ENCODE peak calls at places on chromosomes 1 and 21, in eight cellular contexts. N is T-cell, I is hippocampal formation, X is cardiac fibroblast, T is breast epithelium, G is kidney tubule cell, H is ecto neural progenitor cell, C is NCI-H748 treated with DMSO at 0.1 percent for 48 hours. M is an unnamed sample.

GRCh38 chr1:150574260-150575071 is 4.9 kb downstream of the MCL1 start:
- DNase-seq in X (peak; percentile 68), I (no peak), T (no peak), N (no peak), H (no peak), G (no peak), C (no peak), M (no peak)

GRCh38 chr1:228046421-228047182 is 35.9 kb upstream of the ARF1 start:
- DNase-seq in C (no peak), G (no peak), X (no peak), N (no peak), I (no peak), T (no peak), H (no peak), M (no peak)

GRCh38 chr1:179164494-179164893 is 65.0 kb downstream of the ABL2 start:
- DNase-seq in G (peak; percentile 66), N (no peak), T (no peak), I (no peak), H (no peak), C (no peak), X (peak; percentile 59), M (no peak)

GRCh38 chr1:70966018-70966638 is 81.5 kb downstream of the PTGER3 start:
- DNase-seq in X (peak; percentile 2), I (no peak), G (peak; percentile 26), C (no peak), H (no peak), T (no peak), N (no peak), M (no peak)

GRCh38 chr1:197783510-197783948 is 8.2 kb upstream of the DENND1B start:
- DNase-seq in C (no peak), X (no peak), I (no peak), T (no peak), N (no peak), H (no peak), G (peak; percentile 77), M (no peak)

GRCh38 chr1:50108497-50109073 is at the start of gene ELAVL4:
- DNase-seq in G (no peak), N (no peak), H (no peak), X (no peak), T (no peak), C (peak; percentile 98), I (peak; percentile 35), M (peak; percentile 38)

GRCh38 chr1:199742547-199742946 is 285.0 kb upstream of the NR5A2 start:
- DNase-seq in C (no peak), N (no peak), H (no peak), T (no peak), X (peak; percentile 89), I (no peak), G (peak; percentile 79), M (no peak)

GRCh38 chr21:34335316-34335715 is 28.5 kb upstream of the KCNE2 start:
- DNase-seq in G (peak; percentile 16), H (no peak), X (no peak), C (peak; percentile 36), T (no peak), N (no peak), I (no peak), M (no peak)

GRCh38 chr1:11615109-11615508 is 39.1 kb downstream of the FBXO2 start:
- DNase-seq in T (no peak), G (no peak), N (no peak), H (no peak), I (no peak), X (no peak), C (no peak), M (no peak)

GRCh38 chr1:24683713-24684162 is 40.6 kb downstream of the SRRM1 start:
- DNase-seq in X (peak; percentile 92), H (no peak), C (no peak), I (no peak), G (peak; percentile 97), N (no peak), T (no peak), M (no peak)

GRCh38 chr1:188128761-188129160 is 1300.0 kb downstream of the PLA2G4A start:
- DNase-seq in N (no peak), G (peak; percentile 1), I (no peak), T (no peak), H (peak; percentile 35), C (no peak), X (peak; percentile 10), M (no peak)

GRCh38 chr1:147496571-147496970 is 44.7 kb upstream of the BCL9 start:
- DNase-seq in G (peak; percentile 67), T (no peak), C (no peak), N (no peak), X (peak; percentile 69), I (no peak), H (no peak), M (no peak)

GRCh38 chr1:94876362-94876761 is 50.5 kb downstream of the CNN3 start:
- DNase-seq in I (no peak), C (no peak), T (no peak), N (no peak), H (no peak), X (no peak), G (no peak), M (no peak)

GRCh38 chr1:43005460-43006351 is 47.0 kb upstream of the SLC2A1 start:
- DNase-seq in N (no peak), G (no peak), I (no peak), X (no peak), C (no peak), T (no peak), H (peak; percentile 81), M (no peak)

GRCh38 chr1:227273557-227273956 is 44.7 kb downstream of the CDC42BPA start:
- DNase-seq in H (no peak), T (no peak), C (no peak), G (peak; percentile 34), X (peak; percentile 20), I (no peak), N (no peak), M (no peak)